ENCODE peak calls at places on chromosomes 2 and 18, in ten cellular contexts. One of them, this sample, is unnamed.

GRCh38 chr18:58814317-58814716 is 50.4 kb upstream of the ZNF532 start:
- DNase-seq in cardiac fibroblast: no peak
- DNase-seq in fibroblast of villous mesenchyme: no peak
- DNase-seq in left ventricle myocardium inferior: no peak
- DNase-seq in heart left ventricle: no peak
- DNase-seq in fibroblast of mammary gland: no peak
- DNase-seq in CD8-positive, alpha-beta T cell: no peak
- DNase-seq in K562: no peak
- DNase-seq in spleen: no peak
- DNase-seq in heart right ventricle: no peak
- DNase-seq in this sample: no peak

GRCh38 chr2:101858910-101859309 is 132.8 kb upstream of the IL1R2 start:
- DNase-seq in cardiac fibroblast: no peak
- DNase-seq in fibroblast of villous mesenchyme: no peak
- DNase-seq in left ventricle myocardium inferior: no peak
- DNase-seq in heart left ventricle: no peak
- DNase-seq in fibroblast of mammary gland: no peak
- DNase-seq in CD8-positive, alpha-beta T cell: no peak
- DNase-seq in K562: no peak
- DNase-seq in spleen: no peak
- DNase-seq in heart right ventricle: no peak
- DNase-seq in this sample: no peak

GRCh38 chr2:215316336-215316735 is 4.5 kb downstream of the ATIC start:
- DNase-seq in cardiac fibroblast: no peak
- DNase-seq in fibroblast of villous mesenchyme: no peak
- DNase-seq in left ventricle myocardium inferior: no peak
- DNase-seq in heart left ventricle: no peak
- DNase-seq in fibroblast of mammary gland: no peak
- DNase-seq in CD8-positive, alpha-beta T cell: no peak
- DNase-seq in K562: no peak
- DNase-seq in spleen: no peak
- DNase-seq in heart right ventricle: no peak
- DNase-seq in this sample: no peak

GRCh38 chr2:29317077-29317517 is 201.9 kb downstream of the CLIP4 start:
- DNase-seq in cardiac fibroblast: peak; percentile 62
- DNase-seq in fibroblast of villous mesenchyme: peak; percentile 8
- DNase-seq in left ventricle myocardium inferior: no peak
- DNase-seq in heart left ventricle: no peak
- DNase-seq in fibroblast of mammary gland: peak; percentile 57
- DNase-seq in CD8-positive, alpha-beta T cell: no peak
- DNase-seq in K562: no peak
- DNase-seq in spleen: no peak
- DNase-seq in heart right ventricle: no peak
- DNase-seq in this sample: peak; percentile 76

GRCh38 chr2:230866704-230867561 is 2.2 kb downstream of the ITM2C start:
- DNase-seq in cardiac fibroblast: peak; percentile 57
- DNase-seq in fibroblast of villous mesenchyme: peak; percentile 12
- DNase-seq in left ventricle myocardium inferior: no peak
- DNase-seq in heart left ventricle: no peak
- DNase-seq in fibroblast of mammary gland: peak; percentile 7
- DNase-seq in CD8-positive, alpha-beta T cell: peak; percentile 80
- DNase-seq in K562: no peak
- DNase-seq in spleen: peak; percentile 87
- DNase-seq in heart right ventricle: no peak
- DNase-seq in this sample: peak; percentile 42

GRCh38 chr18:50619833-50620232 is 59.9 kb downstream of the MAPK4 start:
- DNase-seq in cardiac fibroblast: no peak
- DNase-seq in fibroblast of villous mesenchyme: no peak
- DNase-seq in left ventricle myocardium inferior: no peak
- DNase-seq in heart left ventricle: no peak
- DNase-seq in fibroblast of mammary gland: no peak
- DNase-seq in CD8-positive, alpha-beta T cell: no peak
- DNase-seq in K562: no peak
- DNase-seq in spleen: no peak
- DNase-seq in heart right ventricle: no peak
- DNase-seq in this sample: no peak

GRCh38 chr2:99488999-99489757 is 639 bp downstream of the REV1 start:
- DNase-seq in cardiac fibroblast: peak; percentile 59
- DNase-seq in fibroblast of villous mesenchyme: peak; percentile 61
- DNase-seq in left ventricle myocardium inferior: peak; percentile 79
- DNase-seq in heart left ventricle: peak; percentile 86
- DNase-seq in fibroblast of mammary gland: peak; percentile 41
- DNase-seq in CD8-positive, alpha-beta T cell: peak; percentile 50
- DNase-seq in K562: peak; percentile 83
- DNase-seq in spleen: peak; percentile 93
- DNase-seq in heart right ventricle: peak; percentile 79
- DNase-seq in this sample: peak; percentile 57

GRCh38 chr18:54957295-54957694 is 2.0 kb downstream of the CCDC68 start:
- DNase-seq in cardiac fibroblast: peak; percentile 26
- DNase-seq in fibroblast of villous mesenchyme: peak; percentile 73
- DNase-seq in left ventricle myocardium inferior: no peak
- DNase-seq in heart left ventricle: no peak
- DNase-seq in fibroblast of mammary gland: peak; percentile 16
- DNase-seq in CD8-positive, alpha-beta T cell: no peak
- DNase-seq in K562: no peak
- DNase-seq in spleen: no peak
- DNase-seq in heart right ventricle: no peak
- DNase-seq in this sample: peak; percentile 44

GRCh38 chr2:27051902-27052645 is 606 bp downstream of the AGBL5 start:
- DNase-seq in cardiac fibroblast: no peak
- DNase-seq in fibroblast of villous mesenchyme: no peak
- DNase-seq in left ventricle myocardium inferior: peak; percentile 44
- DNase-seq in heart left ventricle: peak; percentile 51
- DNase-seq in fibroblast of mammary gland: no peak
- DNase-seq in CD8-positive, alpha-beta T cell: no peak
- DNase-seq in K562: no peak
- DNase-seq in spleen: peak; percentile 91
- DNase-seq in heart right ventricle: peak; percentile 59
- DNase-seq in this sample: no peak

GRCh38 chr18:6069539-6069938 is 174.2 kb upstream of the TMEM200C start:
- DNase-seq in cardiac fibroblast: no peak
- DNase-seq in fibroblast of villous mesenchyme: no peak
- DNase-seq in left ventricle myocardium inferior: no peak
- DNase-seq in heart left ventricle: no peak
- DNase-seq in fibroblast of mammary gland: peak; percentile 41
- DNase-seq in CD8-positive, alpha-beta T cell: no peak
- DNase-seq in K562: no peak
- DNase-seq in spleen: no peak
- DNase-seq in heart right ventricle: no peak
- DNase-seq in this sample: no peak

GRCh38 chr2:178365116-178365515 is 85.9 kb downstream of the PRKRA start:
- DNase-seq in cardiac fibroblast: no peak
- DNase-seq in fibroblast of villous mesenchyme: no peak
- DNase-seq in left ventricle myocardium inferior: no peak
- DNase-seq in heart left ventricle: no peak
- DNase-seq in fibroblast of mammary gland: no peak
- DNase-seq in CD8-positive, alpha-beta T cell: no peak
- DNase-seq in K562: no peak
- DNase-seq in spleen: no peak
- DNase-seq in heart right ventricle: no peak
- DNase-seq in this sample: no peak

GRCh38 chr2:241636983-241637232 is at the start of gene THAP4:
- DNase-seq in cardiac fibroblast: peak; percentile 88
- DNase-seq in fibroblast of villous mesenchyme: no peak
- DNase-seq in left ventricle myocardium inferior: peak; percentile 72
- DNase-seq in heart left ventricle: peak; percentile 81
- DNase-seq in fibroblast of mammary gland: no peak
- DNase-seq in CD8-positive, alpha-beta T cell: peak; percentile 54
- DNase-seq in K562: peak; percentile 77
- DNase-seq in spleen: peak; percentile 93
- DNase-seq in heart right ventricle: peak; percentile 75
- DNase-seq in this sample: no peak

GRCh38 chr18:31010601-31011000 is 31.9 kb downstream of the DSC3 start:
- DNase-seq in cardiac fibroblast: no peak
- DNase-seq in fibroblast of villous mesenchyme: no peak
- DNase-seq in left ventricle myocardium inferior: no peak
- DNase-seq in heart left ventricle: no peak
- DNase-seq in fibroblast of mammary gland: no peak
- DNase-seq in CD8-positive, alpha-beta T cell: no peak
- DNase-seq in K562: no peak
- DNase-seq in spleen: no peak
- DNase-seq in heart right ventricle: no peak
- DNase-seq in this sample: no peak

GRCh38 chr2:102194609-102195268 is 7.9 kb downstream of the IL1RL2 start:
- DNase-seq in cardiac fibroblast: no peak
- DNase-seq in fibroblast of villous mesenchyme: no peak
- DNase-seq in left ventricle myocardium inferior: no peak
- DNase-seq in heart left ventricle: no peak
- DNase-seq in fibroblast of mammary gland: no peak
- DNase-seq in CD8-positive, alpha-beta T cell: no peak
- DNase-seq in K562: no peak
- DNase-seq in spleen: no peak
- DNase-seq in heart right ventricle: no peak
- DNase-seq in this sample: no peak

GRCh38 chr18:63379639-63379962 is 12.6 kb upstream of the KDSR start:
- DNase-seq in cardiac fibroblast: no peak
- DNase-seq in fibroblast of villous mesenchyme: peak; percentile 6
- DNase-seq in left ventricle myocardium inferior: no peak
- DNase-seq in heart left ventricle: no peak
- DNase-seq in fibroblast of mammary gland: peak; percentile 25
- DNase-seq in CD8-positive, alpha-beta T cell: no peak
- DNase-seq in K562: no peak
- DNase-seq in spleen: no peak
- DNase-seq in heart right ventricle: no peak
- DNase-seq in this sample: peak; percentile 13

GRCh38 chr18:58978916-58979315 is 114.2 kb downstream of the ZNF532 start:
- DNase-seq in cardiac fibroblast: no peak
- DNase-seq in fibroblast of villous mesenchyme: no peak
- DNase-seq in left ventricle myocardium inferior: no peak
- DNase-seq in heart left ventricle: no peak
- DNase-seq in fibroblast of mammary gland: no peak
- DNase-seq in CD8-positive, alpha-beta T cell: no peak
- DNase-seq in K562: no peak
- DNase-seq in spleen: no peak
- DNase-seq in heart right ventricle: no peak
- DNase-seq in this sample: no peak

GRCh38 chr2:96065381-96065930 is 30.7 kb upstream of the GPAT2 start:
- DNase-seq in cardiac fibroblast: no peak
- DNase-seq in fibroblast of villous mesenchyme: no peak
- DNase-seq in left ventricle myocardium inferior: peak; percentile 17
- DNase-seq in heart left ventricle: no peak
- DNase-seq in fibroblast of mammary gland: no peak
- DNase-seq in CD8-positive, alpha-beta T cell: no peak
- DNase-seq in K562: no peak
- DNase-seq in spleen: no peak
- DNase-seq in heart right ventricle: no peak
- DNase-seq in this sample: no peak

GRCh38 chr18:66867653-66868052 is 263.8 kb upstream of the CDH19 start:
- DNase-seq in cardiac fibroblast: peak; percentile 0
- DNase-seq in fibroblast of villous mesenchyme: no peak
- DNase-seq in left ventricle myocardium inferior: no peak
- DNase-seq in heart left ventricle: no peak
- DNase-seq in fibroblast of mammary gland: no peak
- DNase-seq in CD8-positive, alpha-beta T cell: no peak
- DNase-seq in K562: no peak
- DNase-seq in spleen: no peak
- DNase-seq in heart right ventricle: no peak
- DNase-seq in this sample: no peak

GRCh38 chr2:26922638-26923466 is 47.6 kb upstream of the MAPRE3 start:
- DNase-seq in cardiac fibroblast: peak; percentile 26
- DNase-seq in fibroblast of villous mesenchyme: peak; percentile 26
- DNase-seq in left ventricle myocardium inferior: peak; percentile 34
- DNase-seq in heart left ventricle: peak; percentile 52
- DNase-seq in fibroblast of mammary gland: peak; percentile 38
- DNase-seq in CD8-positive, alpha-beta T cell: peak; percentile 37
- DNase-seq in K562: peak; percentile 54
- DNase-seq in spleen: peak; percentile 78
- DNase-seq in heart right ventricle: peak; percentile 25
- DNase-seq in this sample: peak; percentile 25

GRCh38 chr2:69032336-69032735 is 19.4 kb downstream of the ANTXR1 start:
- DNase-seq in cardiac fibroblast: no peak
- DNase-seq in fibroblast of villous mesenchyme: no peak
- DNase-seq in left ventricle myocardium inferior: no peak
- DNase-seq in heart left ventricle: no peak
- DNase-seq in fibroblast of mammary gland: no peak
- DNase-seq in CD8-positive, alpha-beta T cell: no peak
- DNase-seq in K562: no peak
- DNase-seq in spleen: no peak
- DNase-seq in heart right ventricle: no peak
- DNase-seq in this sample: peak; percentile 75

GRCh38 chr18:64111950-64112349 is 36.9 kb downstream of the LINC00305 start:
- DNase-seq in cardiac fibroblast: no peak
- DNase-seq in fibroblast of villous mesenchyme: no peak
- DNase-seq in left ventricle myocardium inferior: no peak
- DNase-seq in heart left ventricle: no peak
- DNase-seq in fibroblast of mammary gland: no peak
- DNase-seq in CD8-positive, alpha-beta T cell: no peak
- DNase-seq in K562: no peak
- DNase-seq in spleen: no peak
- DNase-seq in heart right ventricle: no peak
- DNase-seq in this sample: no peak

GRCh38 chr2:72134997-72135800 is 12.5 kb downstream of the CYP26B1 start:
- DNase-seq in cardiac fibroblast: no peak
- DNase-seq in fibroblast of villous mesenchyme: no peak
- DNase-seq in left ventricle myocardium inferior: peak; percentile 8
- DNase-seq in heart left ventricle: no peak
- DNase-seq in fibroblast of mammary gland: no peak
- DNase-seq in CD8-positive, alpha-beta T cell: no peak
- DNase-seq in K562: no peak
- DNase-seq in spleen: peak; percentile 65
- DNase-seq in heart right ventricle: no peak
- DNase-seq in this sample: no peak
- H3K4me3 ChIP-seq in cardiac fibroblast: no peak overlapping the region
- H3K4me3 ChIP-seq in fibroblast of villous mesenchyme: no peak overlapping the region
- H3K4me3 ChIP-seq in left ventricle myocardium inferior: no peak overlapping the region
- H3K4me3 ChIP-seq in heart left ventricle: no peak overlapping the region
- H3K4me3 ChIP-seq in fibroblast of mammary gland: no peak overlapping the region
- H3K4me3 ChIP-seq in CD8-positive, alpha-beta T cell: no peak overlapping the region
- H3K4me3 ChIP-seq in K562: no peak overlapping the region
- H3K4me3 ChIP-seq in spleen: no peak overlapping the region
- H3K4me3 ChIP-seq in heart right ventricle: no peak overlapping the region
- H3K4me3 ChIP-seq in this sample: no peak overlapping the region

GRCh38 chr18:22324191-22325131 is 93.3 kb downstream of the CTAGE1 start:
- DNase-seq in cardiac fibroblast: peak; percentile 66
- DNase-seq in fibroblast of villous mesenchyme: peak; percentile 62
- DNase-seq in left ventricle myocardium inferior: peak; percentile 74
- DNase-seq in heart left ventricle: peak; percentile 90
- DNase-seq in fibroblast of mammary gland: peak; percentile 25
- DNase-seq in CD8-positive, alpha-beta T cell: no peak
- DNase-seq in K562: no peak
- DNase-seq in spleen: peak; percentile 82
- DNase-seq in heart right ventricle: peak; percentile 74
- DNase-seq in this sample: peak; percentile 42
- TF ChIP-seq CTCF in cardiac fibroblast: peak; percentile 30
- TF ChIP-seq CTCF in fibroblast of villous mesenchyme: peak; percentile 11
- TF ChIP-seq CTCF in left ventricle myocardium inferior: peak; percentile 52
- TF ChIP-seq CTCF in heart left ventricle: no peak
- TF ChIP-seq CTCF in fibroblast of mammary gland: peak; percentile 17
- TF ChIP-seq CTCF in CD8-positive, alpha-beta T cell: no peak
- TF ChIP-seq CTCF in K562: no peak
- TF ChIP-seq CTCF in spleen: no peak
- TF ChIP-seq CTCF in heart right ventricle: peak; percentile 43
- TF ChIP-seq CTCF in this sample: peak; percentile 25

GRCh38 chr2:109349555-109350430 is 220.8 kb downstream of the SH3RF3 start:
- DNase-seq in cardiac fibroblast: no peak
- DNase-seq in fibroblast of villous mesenchyme: no peak
- DNase-seq in left ventricle myocardium inferior: no peak
- DNase-seq in heart left ventricle: no peak
- DNase-seq in fibroblast of mammary gland: no peak
- DNase-seq in CD8-positive, alpha-beta T cell: no peak
- DNase-seq in K562: no peak
- DNase-seq in spleen: no peak
- DNase-seq in heart right ventricle: no peak
- DNase-seq in this sample: no peak
- H3K4me3 ChIP-seq in cardiac fibroblast: no peak overlapping the region
- H3K4me3 ChIP-seq in fibroblast of villous mesenchyme: no peak overlapping the region
- H3K4me3 ChIP-seq in left ventricle myocardium inferior: no peak overlapping the region
- H3K4me3 ChIP-seq in heart left ventricle: no peak overlapping the region
- H3K4me3 ChIP-seq in fibroblast of mammary gland: no peak overlapping the region
- H3K4me3 ChIP-seq in CD8-positive, alpha-beta T cell: peak overlapping the region; percentile 21
- H3K4me3 ChIP-seq in K562: no peak overlapping the region
- H3K4me3 ChIP-seq in spleen: no peak overlapping the region
- H3K4me3 ChIP-seq in heart right ventricle: no peak overlapping the region
- H3K4me3 ChIP-seq in this sample: no peak overlapping the region

GRCh38 chr2:95023222-95023597 is 2.3 kb upstream of the MAL start:
- DNase-seq in cardiac fibroblast: no peak
- DNase-seq in fibroblast of villous mesenchyme: no peak
- DNase-seq in left ventricle myocardium inferior: no peak
- DNase-seq in heart left ventricle: no peak
- DNase-seq in fibroblast of mammary gland: no peak
- DNase-seq in CD8-positive, alpha-beta T cell: peak; percentile 57
- DNase-seq in K562: no peak
- DNase-seq in spleen: no peak
- DNase-seq in heart right ventricle: no peak
- DNase-seq in this sample: no peak
- TF ChIP-seq CTCF in cardiac fibroblast: no peak
- TF ChIP-seq CTCF in fibroblast of villous mesenchyme: no peak
- TF ChIP-seq CTCF in left ventricle myocardium inferior: no peak
- TF ChIP-seq CTCF in heart left ventricle: no peak
- TF ChIP-seq CTCF in fibroblast of mammary gland: no peak
- TF ChIP-seq CTCF in CD8-positive, alpha-beta T cell: peak; percentile 51
- TF ChIP-seq CTCF in K562: no peak
- TF ChIP-seq CTCF in spleen: no peak
- TF ChIP-seq CTCF in heart right ventricle: no peak
- TF ChIP-seq CTCF in this sample: no peak